ENCODE peak calls at places on chromosome 17, in ten cellular contexts. One of them, this sample, is unnamed.

GRCh38 chr17:66126231-66126630 is 65.7 kb downstream of the CEP112 start:
- DNase-seq in stomach: no peak
- DNase-seq in left ventricle myocardium inferior: no peak
- DNase-seq in heart right ventricle: no peak
- DNase-seq in left lung: no peak
- DNase-seq in uterus: no peak
- DNase-seq in sigmoid colon: no peak
- DNase-seq in tibial artery: no peak
- DNase-seq in fibroblast of lung: no peak
- DNase-seq in cardiac muscle cell: no peak
- DNase-seq in this sample: no peak

GRCh38 chr17:75105269-75106080 is 4.3 kb upstream of the ARMC7 start:
- DNase-seq in heart right ventricle: no peak
- DNase-seq in fibroblast of lung: peak; percentile 31
- DNase-seq in uterus: no peak
- DNase-seq in cardiac muscle cell: peak; percentile 60
- DNase-seq in left lung: no peak
- DNase-seq in left ventricle myocardium inferior: no peak
- DNase-seq in sigmoid colon: no peak
- DNase-seq in stomach: peak; percentile 85
- DNase-seq in tibial artery: peak; percentile 43
- DNase-seq in this sample: peak; percentile 22

GRCh38 chr17:46106966-46107644 is 86.1 kb downstream of the KANSL1 start:
- DNase-seq in fibroblast of lung: no peak
- DNase-seq in stomach: no peak
- DNase-seq in cardiac muscle cell: peak; percentile 65
- DNase-seq in tibial artery: no peak
- DNase-seq in left ventricle myocardium inferior: no peak
- DNase-seq in uterus: no peak
- DNase-seq in left lung: no peak
- DNase-seq in heart right ventricle: no peak
- DNase-seq in sigmoid colon: no peak
- DNase-seq in this sample: no peak

GRCh38 chr17:47895254-47895855 is 681 bp upstream of the SP2 start:
- DNase-seq in stomach: peak; percentile 45
- DNase-seq in left lung: no peak
- DNase-seq in heart right ventricle: no peak
- DNase-seq in tibial artery: peak; percentile 40
- DNase-seq in uterus: peak; percentile 47
- DNase-seq in sigmoid colon: no peak
- DNase-seq in cardiac muscle cell: no peak
- DNase-seq in fibroblast of lung: peak; percentile 28
- DNase-seq in left ventricle myocardium inferior: no peak
- DNase-seq in this sample: no peak

GRCh38 chr17:51481370-51481769 is 221.0 kb downstream of the UTP18 start:
- DNase-seq in stomach: no peak
- DNase-seq in uterus: no peak
- DNase-seq in heart right ventricle: no peak
- DNase-seq in sigmoid colon: no peak
- DNase-seq in left ventricle myocardium inferior: no peak
- DNase-seq in left lung: no peak
- DNase-seq in fibroblast of lung: no peak
- DNase-seq in cardiac muscle cell: no peak
- DNase-seq in tibial artery: no peak
- DNase-seq in this sample: no peak

GRCh38 chr17:72634621-72635020 is 457.9 kb downstream of the SLC39A11 start:
- DNase-seq in sigmoid colon: no peak
- DNase-seq in fibroblast of lung: no peak
- DNase-seq in tibial artery: no peak
- DNase-seq in cardiac muscle cell: no peak
- DNase-seq in left ventricle myocardium inferior: no peak
- DNase-seq in heart right ventricle: no peak
- DNase-seq in stomach: peak; percentile 36
- DNase-seq in uterus: no peak
- DNase-seq in left lung: no peak
- DNase-seq in this sample: no peak

GRCh38 chr17:57892820-57893595 is 43.2 kb upstream of the MRPS23 start:
- DNase-seq in tibial artery: peak; percentile 98
- DNase-seq in stomach: peak; percentile 81
- DNase-seq in heart right ventricle: peak; percentile 82
- DNase-seq in cardiac muscle cell: peak; percentile 73
- DNase-seq in uterus: peak; percentile 92
- DNase-seq in left ventricle myocardium inferior: peak; percentile 91
- DNase-seq in sigmoid colon: peak; percentile 99
- DNase-seq in fibroblast of lung: peak; percentile 97
- DNase-seq in left lung: peak; percentile 90
- DNase-seq in this sample: peak; percentile 96

GRCh38 chr17:81487487-81488275 is 24.9 kb downstream of the ACTG1 start:
- DNase-seq in uterus: peak; percentile 67
- DNase-seq in tibial artery: peak; percentile 67
- DNase-seq in cardiac muscle cell: peak; percentile 90
- DNase-seq in left lung: peak; percentile 93
- DNase-seq in sigmoid colon: peak; percentile 90
- DNase-seq in fibroblast of lung: peak; percentile 60
- DNase-seq in left ventricle myocardium inferior: peak; percentile 85
- DNase-seq in stomach: peak; percentile 85
- DNase-seq in heart right ventricle: peak; percentile 89
- DNase-seq in this sample: no peak

GRCh38 chr17:41185001-41185400 is 290 bp upstream of the KRTAP4-1 start:
- DNase-seq in left ventricle myocardium inferior: no peak
- DNase-seq in stomach: no peak
- DNase-seq in sigmoid colon: no peak
- DNase-seq in uterus: no peak
- DNase-seq in heart right ventricle: no peak
- DNase-seq in cardiac muscle cell: no peak
- DNase-seq in fibroblast of lung: no peak
- DNase-seq in tibial artery: no peak
- DNase-seq in left lung: no peak
- DNase-seq in this sample: no peak

GRCh38 chr17:67993998-67994361 is 2.3 kb downstream of the C17orf58 start:
- DNase-seq in sigmoid colon: no peak
- DNase-seq in fibroblast of lung: no peak
- DNase-seq in tibial artery: no peak
- DNase-seq in left lung: no peak
- DNase-seq in heart right ventricle: no peak
- DNase-seq in left ventricle myocardium inferior: no peak
- DNase-seq in stomach: no peak
- DNase-seq in cardiac muscle cell: no peak
- DNase-seq in uterus: no peak
- DNase-seq in this sample: no peak

GRCh38 chr17:75601057-75601987 is 13.7 kb downstream of the MYO15B start:
- DNase-seq in tibial artery: peak; percentile 39
- DNase-seq in uterus: no peak
- DNase-seq in left ventricle myocardium inferior: peak; percentile 44
- DNase-seq in cardiac muscle cell: peak; percentile 67
- DNase-seq in left lung: peak; percentile 88
- DNase-seq in stomach: peak; percentile 74
- DNase-seq in heart right ventricle: peak; percentile 54
- DNase-seq in sigmoid colon: peak; percentile 64
- DNase-seq in fibroblast of lung: peak; percentile 7
- DNase-seq in this sample: peak; percentile 28

GRCh38 chr17:59754547-59754946 is 47.1 kb downstream of the VMP1 start:
- DNase-seq in fibroblast of lung: peak; percentile 100
- DNase-seq in sigmoid colon: no peak
- DNase-seq in tibial artery: no peak
- DNase-seq in left lung: no peak
- DNase-seq in cardiac muscle cell: no peak
- DNase-seq in left ventricle myocardium inferior: no peak
- DNase-seq in stomach: no peak
- DNase-seq in heart right ventricle: no peak
- DNase-seq in uterus: no peak
- DNase-seq in this sample: peak; percentile 91

GRCh38 chr17:61070649-61071048 is 329.0 kb upstream of the TBX2 start:
- DNase-seq in left ventricle myocardium inferior: no peak
- DNase-seq in tibial artery: no peak
- DNase-seq in heart right ventricle: no peak
- DNase-seq in uterus: no peak
- DNase-seq in sigmoid colon: no peak
- DNase-seq in fibroblast of lung: no peak
- DNase-seq in cardiac muscle cell: no peak
- DNase-seq in stomach: no peak
- DNase-seq in left lung: no peak
- DNase-seq in this sample: no peak

GRCh38 chr17:40122466-40122943 is 734 bp downstream of the MSL1 start:
- DNase-seq in tibial artery: no peak
- DNase-seq in sigmoid colon: peak; percentile 85
- DNase-seq in stomach: no peak
- DNase-seq in cardiac muscle cell: peak; percentile 78
- DNase-seq in fibroblast of lung: peak; percentile 39
- DNase-seq in left ventricle myocardium inferior: peak; percentile 52
- DNase-seq in heart right ventricle: peak; percentile 66
- DNase-seq in left lung: peak; percentile 89
- DNase-seq in uterus: peak; percentile 64
- DNase-seq in this sample: no peak

GRCh38 chr17:44655983-44656700 is at the start of gene MEIOC:
- DNase-seq in fibroblast of lung: peak; percentile 11
- DNase-seq in tibial artery: no peak
- DNase-seq in heart right ventricle: no peak
- DNase-seq in stomach: no peak
- DNase-seq in sigmoid colon: no peak
- DNase-seq in left ventricle myocardium inferior: no peak
- DNase-seq in uterus: no peak
- DNase-seq in left lung: no peak
- DNase-seq in cardiac muscle cell: peak; percentile 48
- DNase-seq in this sample: peak; percentile 7

GRCh38 chr17:35774499-35774898 is 13.8 kb downstream of the C17orf50 start:
- DNase-seq in left lung: peak; percentile 83
- DNase-seq in tibial artery: peak; percentile 63
- DNase-seq in fibroblast of lung: peak; percentile 75
- DNase-seq in sigmoid colon: peak; percentile 92
- DNase-seq in heart right ventricle: peak; percentile 49
- DNase-seq in left ventricle myocardium inferior: no peak
- DNase-seq in stomach: peak; percentile 77
- DNase-seq in cardiac muscle cell: no peak
- DNase-seq in uterus: peak; percentile 73
- DNase-seq in this sample: no peak

DNA sequence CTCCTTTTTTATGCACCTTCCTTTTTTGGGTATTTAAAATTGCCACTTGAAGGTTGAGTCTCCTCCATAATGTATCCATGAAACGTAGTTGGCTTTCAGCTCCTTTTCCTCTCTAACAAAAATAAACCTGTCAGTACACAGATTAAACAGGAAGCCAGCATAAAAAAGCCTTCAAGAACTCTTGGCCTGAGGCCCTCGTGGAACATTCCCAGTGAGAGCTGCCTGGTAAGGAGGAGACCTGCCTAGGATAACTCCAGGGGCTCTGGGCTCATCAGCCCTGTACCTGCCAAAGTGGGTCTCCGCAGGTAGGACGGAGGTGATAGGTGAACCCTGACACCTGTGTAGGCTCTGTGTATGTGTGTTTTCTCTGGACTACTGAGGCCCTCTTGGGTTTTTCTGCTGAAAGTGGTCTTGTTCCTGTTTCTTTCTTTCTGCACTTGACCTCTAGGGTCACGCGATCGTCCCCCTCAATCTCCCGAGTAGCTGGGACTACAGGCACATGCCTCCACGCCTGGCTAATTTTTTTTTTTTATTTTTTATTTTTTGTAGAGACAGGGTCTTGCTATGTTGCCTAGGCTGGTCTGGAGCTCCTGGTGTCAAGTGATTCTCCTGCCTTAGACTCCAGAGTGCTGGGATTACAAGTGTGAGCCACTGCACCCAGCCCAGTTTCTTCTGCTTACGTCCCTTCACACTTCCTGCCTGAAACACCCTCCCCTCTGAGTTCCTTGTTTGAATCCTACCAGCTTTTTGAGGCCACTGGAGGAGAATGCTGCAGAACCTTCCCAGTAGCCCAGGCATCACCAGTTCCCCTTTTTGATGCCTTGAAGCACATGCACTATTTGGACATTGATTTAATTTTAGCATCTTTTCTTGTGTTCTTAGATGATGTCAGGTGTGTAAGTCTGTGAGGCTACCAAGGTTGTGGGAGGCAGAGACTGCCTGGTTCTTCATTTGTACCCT is 9.8 kb downstream of the PGS1 start:
- DNase-seq in left ventricle myocardium inferior: peak; percentile 43
- DNase-seq in cardiac muscle cell: no peak
- DNase-seq in left lung: peak; percentile 32
- DNase-seq in stomach: no peak
- DNase-seq in heart right ventricle: peak; percentile 32
- DNase-seq in sigmoid colon: peak; percentile 87
- DNase-seq in fibroblast of lung: peak; percentile 68
- DNase-seq in tibial artery: peak; percentile 47
- DNase-seq in uterus: peak; percentile 74
- DNase-seq in this sample: no peak
- H3K4me3 ChIP-seq in left ventricle myocardium inferior: peak overlapping the region; percentile 20
- H3K4me3 ChIP-seq in cardiac muscle cell: no peak overlapping the region
- H3K4me3 ChIP-seq in left lung: no peak overlapping the region
- H3K4me3 ChIP-seq in stomach: no peak overlapping the region
- H3K4me3 ChIP-seq in heart right ventricle: peak overlapping the region; percentile 15
- H3K4me3 ChIP-seq in sigmoid colon: no peak overlapping the region
- H3K4me3 ChIP-seq in fibroblast of lung: no peak overlapping the region
- H3K4me3 ChIP-seq in tibial artery: no peak overlapping the region
- H3K4me3 ChIP-seq in uterus: no peak overlapping the region
- H3K4me3 ChIP-seq in this sample: no peak overlapping the region

GRCh38 chr17:20053343-20053964 is 44.3 kb downstream of the SPECC1 start:
- DNase-seq in left ventricle myocardium inferior: no peak
- DNase-seq in left lung: no peak
- DNase-seq in heart right ventricle: no peak
- DNase-seq in cardiac muscle cell: no peak
- DNase-seq in fibroblast of lung: no peak
- DNase-seq in sigmoid colon: no peak
- DNase-seq in stomach: no peak
- DNase-seq in tibial artery: no peak
- DNase-seq in uterus: no peak
- DNase-seq in this sample: no peak
- TF ChIP-seq CTCF in left ventricle myocardium inferior: no peak
- TF ChIP-seq CTCF in left lung: no peak
- TF ChIP-seq CTCF in heart right ventricle: no peak
- TF ChIP-seq CTCF in cardiac muscle cell: no peak
- TF ChIP-seq CTCF in fibroblast of lung: no peak
- TF ChIP-seq CTCF in sigmoid colon: no peak
- TF ChIP-seq CTCF in stomach: no peak
- TF ChIP-seq CTCF in tibial artery: no peak
- TF ChIP-seq CTCF in uterus: no peak
- TF ChIP-seq CTCF in this sample: no peak

DNA sequence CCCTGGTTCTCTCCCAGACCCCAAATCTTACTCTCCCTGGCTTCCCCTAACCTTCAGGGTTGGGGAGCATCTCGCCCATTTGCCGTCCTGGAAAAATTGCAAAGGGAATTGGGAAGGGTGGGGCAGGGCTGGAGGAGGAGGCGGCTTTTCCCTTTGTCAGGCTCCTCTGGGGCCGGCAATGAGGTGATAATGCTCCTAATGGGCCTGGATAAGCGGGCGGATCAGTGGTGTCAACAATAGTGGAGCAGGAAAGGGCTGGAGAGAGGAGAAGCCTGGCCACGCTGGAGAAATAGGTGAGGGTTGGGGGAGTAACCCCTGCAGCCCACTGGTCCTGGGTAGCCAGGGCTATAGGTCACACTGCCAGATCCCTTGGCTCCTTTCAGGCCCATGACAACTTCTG is 12.3 kb downstream of the SCN4A start:
- DNase-seq in heart right ventricle: no peak
- DNase-seq in tibial artery: no peak
- DNase-seq in cardiac muscle cell: no peak
- DNase-seq in fibroblast of lung: no peak
- DNase-seq in sigmoid colon: no peak
- DNase-seq in stomach: no peak
- DNase-seq in uterus: no peak
- DNase-seq in left ventricle myocardium inferior: no peak
- DNase-seq in left lung: no peak
- DNase-seq in this sample: no peak
- H3K4me3 ChIP-seq in heart right ventricle: no peak overlapping the region
- H3K4me3 ChIP-seq in tibial artery: no peak overlapping the region
- H3K4me3 ChIP-seq in cardiac muscle cell: no peak overlapping the region
- H3K4me3 ChIP-seq in fibroblast of lung: peak overlapping the region; percentile 2
- H3K4me3 ChIP-seq in sigmoid colon: no peak overlapping the region
- H3K4me3 ChIP-seq in stomach: no peak overlapping the region
- H3K4me3 ChIP-seq in uterus: no peak overlapping the region
- H3K4me3 ChIP-seq in left ventricle myocardium inferior: no peak overlapping the region
- H3K4me3 ChIP-seq in left lung: no peak overlapping the region
- H3K4me3 ChIP-seq in this sample: no peak overlapping the region

GRCh38 chr17:9959377-9959981 is 54.4 kb upstream of the RCVRN start:
- DNase-seq in tibial artery: no peak
- DNase-seq in heart right ventricle: peak; percentile 42
- DNase-seq in cardiac muscle cell: peak; percentile 69
- DNase-seq in sigmoid colon: no peak
- DNase-seq in left ventricle myocardium inferior: no peak
- DNase-seq in fibroblast of lung: peak; percentile 23
- DNase-seq in stomach: no peak
- DNase-seq in uterus: peak; percentile 54
- DNase-seq in left lung: no peak
- DNase-seq in this sample: peak; percentile 9
- TF ChIP-seq CTCF in tibial artery: no peak
- TF ChIP-seq CTCF in heart right ventricle: peak; percentile 51
- TF ChIP-seq CTCF in cardiac muscle cell: peak; percentile 83
- TF ChIP-seq CTCF in sigmoid colon: peak; percentile 21
- TF ChIP-seq CTCF in left ventricle myocardium inferior: peak; percentile 59
- TF ChIP-seq CTCF in fibroblast of lung: peak; percentile 39
- TF ChIP-seq CTCF in stomach: no peak
- TF ChIP-seq CTCF in uterus: peak; percentile 39
- TF ChIP-seq CTCF in left lung: peak; percentile 23
- TF ChIP-seq CTCF in this sample: peak; percentile 78

This sample was measured in brain microvascular endothelial cell.